ENCODE peak calls at places on chromosomes 12 and 14, in four cellular contexts. K is HepG2, R is GM12891, J is GM12878. T is an unnamed sample.

GRCh38 chr14:69708586-69709169 is 58.3 kb upstream of the SRSF5 start:
- DNase-seq in K (peak; percentile 41), R (no peak), J (no peak), T (no peak)

GRCh38 chr12:116954700-116955381 is 44.1 kb downstream of the FBXW8 start:
- DNase-seq in J (no peak), K (no peak), R (no peak), T (no peak)

GRCh38 chr14:23577004-23577681 is 1.4 kb downstream of the JPH4 start:
- DNase-seq in K (no peak), R (no peak), J (no peak), T (peak; percentile 49)

GRCh38 chr12:127284870-127285431 is 982.0 kb upstream of the TMEM132C start:
- DNase-seq in R (no peak), K (no peak), J (no peak), T (no peak)

GRCh38 chr14:64422753-64423152 is 34.6 kb downstream of the MTHFD1 start:
- DNase-seq in R (no peak), J (no peak), K (no peak), T (no peak)

GRCh38 chr12:76531056-76531455 is 28.5 kb downstream of the OSBPL8 start:
- DNase-seq in R (no peak), K (no peak), J (no peak), T (no peak)

GRCh38 chr12:127284021-127284420 is 982.9 kb upstream of the TMEM132C start:
- DNase-seq in J (no peak), R (no peak), K (no peak), T (no peak)

GRCh38 chr12:108768591-108769500 is 37.5 kb upstream of the CORO1C start:
- DNase-seq in J (peak; percentile 17), K (peak; percentile 33), R (peak; percentile 54), T (peak; percentile 65)

GRCh38 chr12:59803735-59804134 is 207.9 kb downstream of the SLC16A7 start:
- DNase-seq in K (no peak), R (no peak), J (no peak), T (no peak)

GRCh38 chr12:125079943-125080645 is 14.9 kb downstream of the AACS start:
- DNase-seq in K (no peak), J (no peak), R (no peak), T (no peak)

GRCh38 chr12:81375969-81376368 is 298.1 kb downstream of the ACSS3 start:
- DNase-seq in K (no peak), J (no peak), R (no peak), T (no peak)

GRCh38 chr14:105351920-105352871 is 37.6 kb downstream of the PACS2 start:
- DNase-seq in K (peak; percentile 85), R (peak; percentile 93), J (peak; percentile 54), T (peak; percentile 89)

GRCh38 chr12:75526655-75527511 is 15.5 kb upstream of the KRR1 start:
- DNase-seq in K (peak; percentile 45), R (no peak), J (peak; percentile 54), T (peak; percentile 13)

GRCh38 chr12:128549621-128550020 is 274.1 kb downstream of the SLC15A4 start:
- DNase-seq in R (no peak), K (no peak), J (no peak), T (no peak)

GRCh38 chr14:36281309-36281708 is 39.1 kb downstream of the MBIP start:
- DNase-seq in J (no peak), R (no peak), K (peak; percentile 55), T (no peak)

GRCh38 chr12:38490941-38491340 is 174.4 kb downstream of the ALG10B start:
- DNase-seq in J (no peak), K (no peak), R (no peak), T (no peak)

GRCh38 chr14:67704484-67705089 is 2.9 kb downstream of the RDH12 start:
- DNase-seq in K (peak; percentile 54), R (no peak), J (peak; percentile 45), T (no peak)

DNA sequence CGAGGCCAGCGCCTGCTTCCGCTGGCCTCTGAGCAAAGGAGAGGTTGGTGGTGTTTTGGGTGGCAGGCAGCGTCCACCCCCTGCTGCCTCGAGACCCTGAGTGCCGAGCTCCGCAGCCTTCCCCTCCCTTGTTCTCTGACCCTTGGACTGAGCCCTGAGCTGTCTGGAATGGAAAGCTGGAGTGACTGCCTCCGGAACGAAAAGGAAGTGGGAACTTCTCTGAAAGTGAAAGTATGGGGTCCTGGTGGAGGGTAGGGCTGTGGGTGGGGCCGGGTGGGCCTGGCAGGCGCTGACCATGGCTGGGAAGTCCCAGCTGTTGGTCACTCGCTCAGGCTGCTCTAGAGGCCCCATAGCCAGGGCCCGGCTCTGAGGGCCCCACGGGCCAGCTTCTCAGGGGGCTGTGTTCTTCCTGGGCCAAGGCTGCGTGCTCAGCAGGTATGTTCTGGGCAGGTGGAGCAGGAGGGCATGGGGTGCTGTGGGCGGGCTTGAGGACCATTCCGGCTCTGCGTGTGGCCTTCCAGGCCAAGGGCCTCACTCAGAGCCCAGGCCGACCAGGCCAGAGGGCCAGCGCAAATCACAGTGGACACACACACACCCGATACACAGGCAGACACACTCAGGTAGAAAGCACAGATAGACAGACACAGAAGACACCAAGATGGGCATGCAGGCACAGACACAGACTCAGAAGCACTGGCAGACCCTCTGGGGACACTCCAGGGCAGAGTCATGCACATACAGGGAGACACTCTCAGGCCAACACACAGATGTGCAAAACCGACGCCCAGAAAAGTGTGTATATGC is at the start of gene EXOC3L4:
- DNase-seq in K (peak; percentile 76), R (no peak), J (no peak), T (no peak)
- TF ChIP-seq POLR2A in K (no peak), R (no peak), J (no peak), T (no peak)

GRCh38 chr12:121399391-121400331 is at the start of gene RNF34:
- DNase-seq in K (peak; percentile 97), R (peak; percentile 89), J (peak; percentile 88), T (peak; percentile 89)
- TF ChIP-seq POLR2AphosphoS5 in K (peak; percentile 96), R (peak; percentile 99), J (peak; percentile 99), T (peak; percentile 98)

DNA sequence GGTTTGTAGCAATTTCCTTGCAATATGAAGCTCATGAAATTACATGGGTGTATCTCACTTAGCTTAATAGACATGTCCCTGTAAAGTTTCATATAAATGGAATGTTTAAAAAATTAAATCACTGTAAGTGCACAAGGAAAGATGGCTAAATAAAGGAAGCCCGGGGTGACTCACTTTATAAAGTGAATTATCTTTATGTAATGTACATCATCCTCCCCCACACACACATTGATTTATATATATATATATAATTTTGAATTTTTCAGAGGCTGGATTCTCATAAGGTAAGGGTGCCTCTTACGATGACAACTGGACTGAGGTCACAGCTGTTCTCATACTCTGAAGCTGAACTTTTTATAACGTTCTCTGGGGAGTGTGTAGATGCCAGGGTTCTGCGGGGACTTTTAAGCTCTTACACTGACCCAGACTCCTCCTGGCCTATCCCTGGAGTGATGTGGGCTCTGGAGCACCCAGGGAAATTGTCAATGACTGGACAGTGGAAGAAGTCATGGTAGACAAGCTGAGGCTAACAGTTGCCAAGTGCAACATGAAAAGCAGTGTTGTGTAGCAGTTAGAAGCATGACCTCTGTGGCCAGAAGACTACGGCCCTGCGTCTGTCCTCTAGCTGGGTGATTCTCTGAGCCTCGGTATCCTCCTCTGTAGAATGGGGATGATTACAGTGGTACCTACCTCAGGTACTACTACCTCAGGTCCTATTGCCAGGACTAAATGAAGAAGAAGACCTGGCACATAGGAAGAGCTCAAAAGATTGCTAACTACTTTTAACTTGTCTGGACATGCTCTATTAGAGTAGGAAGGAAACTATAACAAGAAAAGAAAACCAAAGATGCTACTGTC is 108.5 kb upstream of the HIF1A start:
- DNase-seq in J (no peak), K (no peak), R (no peak), T (no peak)
- TF ChIP-seq TAF1 in J (no peak), K (no peak), R (no peak), T (no peak)

DNA sequence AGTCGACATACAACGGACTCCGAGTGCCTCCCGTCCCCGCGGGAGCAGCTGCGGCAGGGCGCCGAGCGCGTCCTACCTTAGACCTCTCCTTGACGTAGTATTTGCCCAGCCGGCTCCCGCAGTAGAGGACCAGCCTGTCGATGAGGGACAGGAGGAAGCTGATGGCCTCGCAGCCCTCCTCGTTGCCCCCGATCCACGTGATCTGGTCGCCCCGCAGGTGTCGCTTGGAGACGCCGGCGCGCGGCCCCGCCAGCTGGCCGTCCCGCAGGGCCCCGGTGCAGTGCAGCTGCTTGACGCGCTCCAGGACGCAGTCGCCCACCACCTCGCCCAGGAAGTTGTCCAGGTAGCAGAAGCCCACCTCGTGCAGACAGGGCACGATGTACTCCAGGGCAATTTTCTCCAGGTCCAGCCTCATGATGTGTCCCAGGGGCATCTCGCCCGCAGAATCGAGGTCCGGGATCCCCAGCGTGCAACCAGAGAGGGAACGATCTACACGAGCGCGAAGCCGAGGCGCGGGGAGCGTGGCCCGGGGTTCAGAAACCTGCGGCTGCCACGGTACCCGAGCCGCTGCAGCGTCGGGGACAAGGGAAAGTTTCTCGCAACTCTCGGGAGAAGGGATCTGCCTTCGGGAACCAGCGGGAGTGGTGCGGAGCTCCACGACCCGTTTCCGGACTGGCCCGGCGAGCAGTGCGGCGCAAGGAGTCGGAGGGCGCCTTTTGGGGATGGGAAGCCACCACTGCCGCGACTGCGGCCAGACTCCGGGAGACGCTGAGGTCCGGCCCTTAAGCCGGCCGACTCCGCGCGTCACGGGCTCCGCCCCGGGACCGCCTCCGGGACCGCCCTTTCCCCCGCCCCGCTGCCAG is at the start of gene EGLN3:
- DNase-seq in K (peak; percentile 55), J (no peak), R (peak; percentile 72), T (peak; percentile 63)
- TF ChIP-seq POLR2A in K (peak; percentile 100), J (peak; percentile 84), R (no peak), T (peak; percentile 77)